ENCODE peak calls at places on chromosomes 1 and 21, in ten cellular contexts. V is upper lobe of right lung; G is bronchial epithelial cell; O is transverse colon; Y is lower lobe of right lung; U is MM.1S; Q is ovary; K is CD4-positive, alpha-beta memory T cell; R is right lobe of liver; I is fibroblast of pulmonary artery. N is an unnamed sample.

GRCh38 chr1:165623624-165624023 is 7.4 kb upstream of the MGST3 start:
- DNase-seq in V (no peak), G (no peak), O (no peak), Y (no peak), U (no peak), Q (no peak), K (no peak), R (no peak), I (no peak), N (no peak)

GRCh38 chr1:221708987-221709386 is 32.9 kb downstream of the DUSP10 start:
- DNase-seq in V (no peak), G (peak), O (peak), Y (no peak), U (no peak), Q (no peak), K (peak), R (no peak), I (peak), N (peak)

GRCh38 chr1:182446033-182446669 is 3.8 kb upstream of the RGSL1 start:
- DNase-seq in V (no peak), G (peak), O (peak), Y (no peak), U (peak), Q (no peak), K (peak), R (no peak), I (peak), N (peak)

GRCh38 chr1:212181015-212181891 is 104.0 kb upstream of the PPP2R5A start:
- DNase-seq in V (no peak), G (no peak), O (no peak), Y (no peak), U (no peak), Q (no peak), K (no peak), R (no peak), I (no peak), N (no peak)

GRCh38 chr1:220182656-220183055 is 88.7 kb downstream of the IARS2 start:
- DNase-seq in V (no peak), G (no peak), O (no peak), Y (no peak), U (no peak), Q (no peak), K (no peak), R (no peak), I (peak), N (no peak)

GRCh38 chr1:28640766-28641165 is 2.1 kb downstream of the TAF12 start:
- DNase-seq in V (no peak), G (peak), O (no peak), Y (no peak), U (peak), Q (no peak), K (peak), R (no peak), I (peak), N (peak)

GRCh38 chr1:2797741-2798016 is 3.8 kb downstream of the TTC34 start:
- DNase-seq in V (no peak), G (no peak), O (no peak), Y (no peak), U (no peak), Q (no peak), K (no peak), R (no peak), I (no peak), N (no peak)

GRCh38 chr1:39576016-39576657 is 453 bp downstream of the PABPC4 start:
- DNase-seq in V (peak), G (no peak), O (peak), Y (peak), U (peak), Q (peak), K (peak), R (peak), I (no peak), N (peak)

GRCh38 chr1:115476616-115477015 is 138.6 kb upstream of the NGF start:
- DNase-seq in V (no peak), G (no peak), O (no peak), Y (no peak), U (no peak), Q (no peak), K (no peak), R (no peak), I (no peak), N (no peak)

GRCh38 chr21:37450385-37451044 is 83.9 kb downstream of the DYRK1A start:
- DNase-seq in V (no peak), G (peak), O (no peak), Y (no peak), U (no peak), Q (no peak), K (no peak), R (no peak), I (peak), N (no peak)

GRCh38 chr1:221778535-221779142 is 36.8 kb upstream of the DUSP10 start:
- DNase-seq in V (no peak), G (no peak), O (peak), Y (peak), U (peak), Q (no peak), K (peak), R (no peak), I (no peak), N (no peak)

GRCh38 chr1:78237364-78237916 is 191.7 kb downstream of the GIPC2 start:
- DNase-seq in V (peak), G (peak), O (peak), Y (peak), U (no peak), Q (no peak), K (no peak), R (no peak), I (no peak), N (peak)

GRCh38 chr1:65151641-65152040 is 3.6 kb downstream of the AK4 start:
- DNase-seq in V (no peak), G (no peak), O (no peak), Y (no peak), U (no peak), Q (no peak), K (no peak), R (no peak), I (no peak), N (no peak)

GRCh38 chr1:8203551-8203950 is 114.4 kb upstream of the SLC45A1 start:
- DNase-seq in V (no peak), G (no peak), O (no peak), Y (no peak), U (no peak), Q (no peak), K (no peak), R (peak), I (no peak), N (no peak)

GRCh38 chr21:42123509-42123908 is 52.4 kb downstream of the UMODL1 start:
- DNase-seq in V (no peak), G (no peak), O (no peak), Y (no peak), U (no peak), Q (no peak), K (no peak), R (peak), I (no peak), N (no peak)

GRCh38 chr1:241736387-241736786 is 84.3 kb downstream of the WDR64 start:
- DNase-seq in V (no peak), G (no peak), O (no peak), Y (no peak), U (no peak), Q (no peak), K (no peak), R (no peak), I (no peak), N (no peak)

GRCh38 chr21:33208534-33208933 is 21.2 kb upstream of the IFNAR2 start:
- DNase-seq in V (no peak), G (no peak), O (no peak), Y (no peak), U (no peak), Q (no peak), K (no peak), R (no peak), I (no peak), N (no peak)

GRCh38 chr1:7341145-7341900 is 429.8 kb upstream of the VAMP3 start:
- DNase-seq in V (no peak), G (no peak), O (peak), Y (no peak), U (no peak), Q (peak), K (no peak), R (no peak), I (peak), N (peak)

GRCh38 chr1:246566808-246567154 is 525 bp downstream of the CNST start:
- DNase-seq in V (no peak), G (no peak), O (no peak), Y (no peak), U (peak), Q (no peak), K (no peak), R (no peak), I (peak), N (no peak)

GRCh38 chr1:162070825-162071224 is 1.3 kb downstream of the NOS1AP start:
- DNase-seq in V (no peak), G (no peak), O (peak), Y (no peak), U (peak), Q (no peak), K (peak), R (no peak), I (no peak), N (peak)

GRCh38 chr1:196466656-196467055 is 141.6 kb downstream of the KCNT2 start:
- DNase-seq in V (no peak), G (peak), O (no peak), Y (no peak), U (no peak), Q (no peak), K (no peak), R (no peak), I (peak), N (no peak)

GRCh38 chr21:8990326-8991087 is 1530.9 kb upstream of the TPTE start:
- DNase-seq in V (no peak), G (peak), O (no peak), Y (no peak), U (no peak), Q (no peak), K (no peak), R (no peak), I (no peak), N (no peak)

GRCh38 chr1:154669464-154670282 is 61.7 kb upstream of the ADAR start:
- DNase-seq in V (peak), G (peak), O (peak), Y (peak), U (peak), Q (peak), K (peak), R (peak), I (peak), N (peak)

GRCh38 chr1:63622847-63623566 is 29.8 kb downstream of the PGM1 start:
- DNase-seq in V (no peak), G (no peak), O (no peak), Y (no peak), U (no peak), Q (no peak), K (no peak), R (no peak), I (no peak), N (no peak)

GRCh38 chr1:99650021-99650420 is 4.1 kb downstream of the PALMD start:
- DNase-seq in V (no peak), G (peak), O (no peak), Y (no peak), U (no peak), Q (no peak), K (no peak), R (no peak), I (peak), N (no peak)

GRCh38 chr1:100360790-100361232 is 8.5 kb downstream of the CDC14A start:
- DNase-seq in V (no peak), G (no peak), O (no peak), Y (no peak), U (no peak), Q (peak), K (no peak), R (no peak), I (peak), N (no peak)

GRCh38 chr1:67978988-67979516 is 71.4 kb downstream of the DIRAS3 start:
- DNase-seq in V (no peak), G (peak), O (no peak), Y (no peak), U (no peak), Q (no peak), K (no peak), R (no peak), I (peak), N (no peak)

GRCh38 chr1:218584418-218585155 is 239.5 kb downstream of the TGFB2 start:
- DNase-seq in V (no peak), G (peak), O (no peak), Y (no peak), U (no peak), Q (no peak), K (no peak), R (no peak), I (no peak), N (no peak)

GRCh38 chr1:47970882-47971281 is 26.3 kb downstream of the TRABD2B start:
- DNase-seq in V (no peak), G (no peak), O (no peak), Y (no peak), U (no peak), Q (no peak), K (no peak), R (no peak), I (no peak), N (no peak)

GRCh38 chr21:20272791-20273362 is 725.3 kb upstream of the NCAM2 start:
- DNase-seq in V (no peak), G (peak), O (no peak), Y (no peak), U (no peak), Q (no peak), K (no peak), R (no peak), I (no peak), N (no peak)

GRCh38 chr1:150548632-150549495 is at the start of gene ADAMTSL4:
- DNase-seq in V (peak), G (peak), O (peak), Y (peak), U (peak), Q (peak), K (no peak), R (peak), I (peak), N (peak)

GRCh38 chr1:117671781-117672501 is 66.1 kb downstream of the TENT5C start:
- DNase-seq in V (peak), G (no peak), O (peak), Y (peak), U (no peak), Q (peak), K (no peak), R (peak), I (peak), N (peak)

DNA sequence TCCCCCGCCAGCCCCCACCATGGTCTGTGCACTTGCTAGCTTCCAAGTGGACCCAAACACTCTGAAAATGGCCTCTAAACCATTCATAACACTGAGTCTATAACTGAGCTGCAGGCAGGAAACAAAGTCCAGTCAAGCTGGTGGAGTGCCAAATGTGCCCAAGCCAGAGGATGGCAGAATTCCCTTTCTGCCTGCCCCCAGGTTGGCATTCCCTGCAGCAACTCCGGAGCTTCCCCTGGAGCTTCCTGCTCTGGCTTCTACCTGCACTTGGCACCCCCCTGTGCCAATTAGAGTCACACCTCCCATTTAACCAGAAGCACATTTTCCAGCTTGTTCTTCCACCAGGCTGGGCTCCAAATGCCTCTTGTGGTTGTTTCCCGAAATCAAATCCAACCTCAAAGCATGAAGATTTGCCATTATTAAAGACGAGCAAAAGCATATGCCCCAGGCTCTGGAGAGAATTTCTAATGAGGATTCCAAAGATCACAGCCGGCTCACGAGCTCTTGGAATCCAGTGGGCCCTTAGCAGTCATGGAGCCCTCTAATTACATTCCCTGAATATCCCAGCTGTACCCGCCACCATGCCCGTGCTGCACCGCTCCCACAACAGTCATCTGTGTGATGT is 294.5 kb downstream of the RRAGC start:
- DNase-seq in V (no peak), G (no peak), O (no peak), Y (no peak), U (no peak), Q (no peak), K (no peak), R (no peak), I (no peak), N (no peak)
- H3K4me3 ChIP-seq in V (no peak), G (no peak), O (no peak), Y (no peak), U (no peak), Q (no peak), K (no peak), R (no peak), I (no peak), N (no peak)

GRCh38 chr1:92838519-92838918 is 6.7 kb downstream of the RPL5 start:
- DNase-seq in V (no peak), G (no peak), O (no peak), Y (no peak), U (no peak), Q (no peak), K (no peak), R (no peak), I (no peak), N (no peak)

GRCh38 chr1:92839442-92839841 is 7.6 kb downstream of the RPL5 start:
- DNase-seq in V (no peak), G (no peak), O (no peak), Y (no peak), U (no peak), Q (no peak), K (no peak), R (no peak), I (no peak), N (no peak)

GRCh38 chr1:92833840-92834239 is 2.0 kb downstream of the RPL5 start:
- DNase-seq in V (no peak), G (no peak), O (no peak), Y (no peak), U (no peak), Q (no peak), K (no peak), R (no peak), I (no peak), N (no peak)

GRCh38 chr1:92834617-92835016 is 2.8 kb downstream of the RPL5 start:
- DNase-seq in V (no peak), G (no peak), O (no peak), Y (no peak), U (no peak), Q (no peak), K (no peak), R (no peak), I (no peak), N (no peak)

GRCh38 chr1:92837062-92837461 is 5.2 kb downstream of the RPL5 start:
- DNase-seq in V (no peak), G (no peak), O (no peak), Y (no peak), U (no peak), Q (no peak), K (no peak), R (no peak), I (no peak), N (no peak)
- H3K4me3 ChIP-seq in V (no peak), G (no peak), O (no peak), Y (no peak), U (no peak), Q (no peak), K (no peak), R (no peak), I (no peak), N (no peak)

DNA sequence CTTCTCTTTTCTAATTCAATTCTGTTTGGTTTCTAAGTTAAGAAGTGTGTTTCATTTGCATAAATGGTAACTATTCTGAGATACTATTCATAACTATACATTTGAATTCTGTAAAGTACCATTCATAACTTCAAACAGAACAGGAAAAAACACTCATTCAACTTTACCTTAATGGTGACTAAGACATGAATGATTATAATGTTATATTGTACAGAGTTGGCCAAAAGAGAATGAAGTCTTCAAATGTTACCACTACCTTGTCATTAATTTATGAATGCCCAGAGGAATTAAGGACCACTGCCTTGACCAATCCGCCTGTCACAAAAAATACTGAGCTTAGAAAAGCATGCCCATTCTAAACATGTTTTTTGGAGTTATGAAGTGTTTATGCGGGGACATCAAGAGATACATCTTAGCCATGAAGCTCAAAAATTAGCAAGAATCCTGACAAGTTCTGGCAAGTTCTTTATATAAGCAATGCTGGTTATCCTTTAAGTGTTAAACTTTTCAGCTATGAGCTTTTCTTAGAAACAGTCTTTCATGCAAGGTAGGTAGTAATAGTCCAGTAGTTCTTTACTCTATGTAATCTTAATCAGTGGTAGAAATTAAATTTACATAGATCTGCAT is 7.9 kb downstream of the WASF2 start:
- DNase-seq in V (no peak), G (peak), O (no peak), Y (no peak), U (no peak), Q (no peak), K (no peak), R (no peak), I (no peak), N (no peak)
- H3K4me3 ChIP-seq in V (no peak), G (no peak), O (no peak), Y (no peak), U (no peak), Q (no peak), K (no peak), R (no peak), I (no peak), N (no peak)

GRCh38 chr21:34771512-34772028 is 102.8 kb downstream of the CLIC6 start:
- DNase-seq in V (no peak), G (peak), O (no peak), Y (no peak), U (no peak), Q (no peak), K (no peak), R (no peak), I (peak), N (no peak)
- H3K4me3 ChIP-seq in V (no peak), G (no peak), O (no peak), Y (no peak), U (no peak), Q (no peak), K (no peak), R (no peak), I (no peak), N (no peak)